ENCODE peak calls at places on chromosome 1, in eight cellular contexts. P, O, Q, H, E, G, X and Y are unnamed samples.

GRCh38 chr1:6635910-6636760 is 11.5 kb downstream of the THAP3 start:
- DNase-seq in E (no peak), G (no peak), O (no peak), Q (no peak), X (no peak), H (no peak), P (no peak), Y (no peak)

GRCh38 chr1:202616355-202616910 is 93.8 kb downstream of the SYT2 start:
- DNase-seq in G (no peak), H (no peak), X (no peak), P (no peak), E (no peak), Q (no peak), O (no peak), Y (no peak)

GRCh38 chr1:101178688-101179491 is 57.9 kb upstream of the S1PR1 start:
- DNase-seq in X (no peak), E (no peak), Q (peak), G (no peak), O (no peak), P (no peak), H (no peak), Y (no peak)

GRCh38 chr1:108639899-108640560 is 20.9 kb downstream of the HENMT1 start:
- DNase-seq in Q (peak), P (no peak), O (no peak), E (no peak), G (no peak), X (no peak), H (no peak), Y (no peak)

GRCh38 chr1:192506741-192507155 is 68.8 kb upstream of the RGS1 start:
- DNase-seq in G (peak), Q (peak), E (no peak), H (no peak), O (no peak), P (peak), X (no peak), Y (peak)

GRCh38 chr1:201941420-201942128 is 4.8 kb downstream of the LMOD1 start:
- DNase-seq in Q (no peak), E (no peak), O (no peak), H (no peak), X (no peak), G (no peak), P (no peak), Y (no peak)

GRCh38 chr1:114558548-114558947 is 22.9 kb downstream of the BCAS2 start:
- DNase-seq in H (no peak), E (no peak), G (peak), X (no peak), Q (peak), P (peak), O (no peak), Y (no peak)

GRCh38 chr1:32321712-32322291 is 14.2 kb downstream of the MARCKSL1 start:
- DNase-seq in Q (peak), E (no peak), G (no peak), H (peak), X (no peak), P (no peak), O (peak), Y (no peak)

GRCh38 chr1:160048335-160048734 is 16.5 kb upstream of the PIGM start:
- DNase-seq in X (no peak), H (no peak), O (no peak), G (no peak), Q (no peak), P (no peak), E (no peak), Y (no peak)

GRCh38 chr1:67459068-67459467 is 28.9 kb upstream of the SERBP1 start:
- DNase-seq in Q (no peak), G (no peak), P (no peak), E (no peak), H (no peak), O (no peak), X (no peak), Y (no peak)

GRCh38 chr1:41900611-41901444 is 17.9 kb downstream of the HIVEP3 start:
- DNase-seq in X (no peak), O (no peak), E (no peak), Q (no peak), P (no peak), H (no peak), G (peak), Y (peak)

GRCh38 chr1:38671221-38671620 is 188.4 kb downstream of the RRAGC start:
- DNase-seq in G (no peak), P (no peak), H (no peak), Q (no peak), E (no peak), O (no peak), X (no peak), Y (no peak)

GRCh38 chr1:61445269-61445825 is 279.6 kb downstream of the TM2D1 start:
- DNase-seq in X (no peak), P (no peak), E (no peak), G (no peak), Q (no peak), O (no peak), H (no peak), Y (no peak)

GRCh38 chr1:155019377-155020245 is 14.0 kb downstream of the DCST2 start:
- DNase-seq in G (no peak), O (no peak), H (peak), P (no peak), Q (no peak), E (no peak), X (no peak), Y (no peak)

GRCh38 chr1:16612332-16613172 is 812 bp downstream of the NBPF1 start:
- DNase-seq in O (peak), H (peak), X (peak), E (peak), P (peak), Q (no peak), G (peak), Y (peak)

GRCh38 chr1:225474439-225474985 is 46.7 kb upstream of the LBR start:
- DNase-seq in X (no peak), G (no peak), O (no peak), P (no peak), Q (no peak), H (no peak), E (no peak), Y (no peak)

GRCh38 chr1:220219865-220220698 is 52.2 kb downstream of the RAB3GAP2 start:
- DNase-seq in G (no peak), H (no peak), Q (no peak), X (no peak), E (no peak), O (no peak), P (no peak), Y (no peak)

GRCh38 chr1:25031601-25031965 is 101.5 kb upstream of the RUNX3 start:
- DNase-seq in E (no peak), G (no peak), X (no peak), O (no peak), P (no peak), Q (no peak), H (no peak), Y (no peak)

GRCh38 chr1:198657550-198658064 is 18.8 kb downstream of the PTPRC start:
- DNase-seq in H (no peak), E (no peak), Q (peak), O (no peak), X (no peak), G (peak), P (peak), Y (peak)

GRCh38 chr1:244599937-244600350 is 53.0 kb upstream of the DESI2 start:
- DNase-seq in E (no peak), G (peak), P (peak), X (no peak), O (peak), Q (peak), H (no peak), Y (peak)